ENCODE peak calls at places on chromosomes 12 and 14, in five cellular contexts. One of them, this sample, is unnamed.

GRCh38 chr12:9781360-9781759 is 20.7 kb upstream of the CD69 start:
- DNase-seq in kidney glomerular epithelial cell: no peak
- DNase-seq in EH: no peak
- DNase-seq in psoas muscle: no peak
- DNase-seq in anterior cingulate cortex: no peak
- DNase-seq in this sample: no peak

GRCh38 chr12:23525450-23526072 is 423.9 kb downstream of the SOX5 start:
- DNase-seq in kidney glomerular epithelial cell: no peak
- DNase-seq in EH: no peak
- DNase-seq in psoas muscle: no peak
- DNase-seq in anterior cingulate cortex: no peak
- DNase-seq in this sample: no peak

GRCh38 chr14:35965425-35965824 is 139.3 kb downstream of the BRMS1L start:
- DNase-seq in kidney glomerular epithelial cell: no peak
- DNase-seq in EH: no peak
- DNase-seq in psoas muscle: no peak
- DNase-seq in anterior cingulate cortex: no peak
- DNase-seq in this sample: peak; percentile 7

GRCh38 chr12:81196595-81196994 is 118.7 kb downstream of the ACSS3 start:
- DNase-seq in kidney glomerular epithelial cell: no peak
- DNase-seq in EH: no peak
- DNase-seq in psoas muscle: no peak
- DNase-seq in anterior cingulate cortex: no peak
- DNase-seq in this sample: no peak

GRCh38 chr14:32472512-32473472 is 143.7 kb downstream of the AKAP6 start:
- DNase-seq in kidney glomerular epithelial cell: peak; percentile 74
- DNase-seq in EH: peak; percentile 91
- DNase-seq in psoas muscle: no peak
- DNase-seq in anterior cingulate cortex: peak; percentile 25
- DNase-seq in this sample: peak; percentile 41

GRCh38 chr14:103160321-103161053 is 37.2 kb downstream of the TNFAIP2 start:
- DNase-seq in kidney glomerular epithelial cell: no peak
- DNase-seq in EH: no peak
- DNase-seq in psoas muscle: no peak
- DNase-seq in anterior cingulate cortex: no peak
- DNase-seq in this sample: no peak

GRCh38 chr12:122871851-122872785 is 23.8 kb downstream of the VPS37B start:
- DNase-seq in kidney glomerular epithelial cell: no peak
- DNase-seq in EH: peak; percentile 96
- DNase-seq in psoas muscle: no peak
- DNase-seq in anterior cingulate cortex: no peak
- DNase-seq in this sample: no peak

GRCh38 chr14:74413622-74414021 is 12.4 kb downstream of the SYNDIG1L start:
- DNase-seq in kidney glomerular epithelial cell: no peak
- DNase-seq in EH: no peak
- DNase-seq in psoas muscle: no peak
- DNase-seq in anterior cingulate cortex: no peak
- DNase-seq in this sample: no peak

GRCh38 chr12:57219205-57219992 is 2.8 kb downstream of the NXPH4 start:
- DNase-seq in kidney glomerular epithelial cell: no peak
- DNase-seq in EH: no peak
- DNase-seq in psoas muscle: no peak
- DNase-seq in anterior cingulate cortex: no peak
- DNase-seq in this sample: no peak

GRCh38 chr12:8445731-8446130 is 10.0 kb upstream of the CLEC6A start:
- DNase-seq in kidney glomerular epithelial cell: no peak
- DNase-seq in EH: no peak
- DNase-seq in psoas muscle: no peak
- DNase-seq in anterior cingulate cortex: no peak
- DNase-seq in this sample: no peak

GRCh38 chr12:117060236-117060926 is 38.8 kb downstream of the TESC start:
- DNase-seq in kidney glomerular epithelial cell: no peak
- DNase-seq in EH: no peak
- DNase-seq in psoas muscle: no peak
- DNase-seq in anterior cingulate cortex: no peak
- DNase-seq in this sample: no peak

GRCh38 chr12:48765753-48766162 is 23.1 kb downstream of the ADCY6 start:
- DNase-seq in kidney glomerular epithelial cell: peak; percentile 0
- DNase-seq in EH: peak; percentile 57
- DNase-seq in psoas muscle: no peak
- DNase-seq in anterior cingulate cortex: no peak
- DNase-seq in this sample: no peak

GRCh38 chr14:23174266-23174665 is 9.2 kb downstream of the SLC7A8 start:
- DNase-seq in kidney glomerular epithelial cell: no peak
- DNase-seq in EH: peak; percentile 40
- DNase-seq in psoas muscle: no peak
- DNase-seq in anterior cingulate cortex: no peak
- DNase-seq in this sample: no peak

GRCh38 chr12:47819902-47820630 is at the start of gene HDAC7:
- DNase-seq in kidney glomerular epithelial cell: peak; percentile 64
- DNase-seq in EH: peak; percentile 91
- DNase-seq in psoas muscle: peak; percentile 92
- DNase-seq in anterior cingulate cortex: peak; percentile 59
- DNase-seq in this sample: peak; percentile 54

GRCh38 chr12:67519824-67520433 is 128.6 kb upstream of the DYRK2 start:
- DNase-seq in kidney glomerular epithelial cell: no peak
- DNase-seq in EH: no peak
- DNase-seq in psoas muscle: no peak
- DNase-seq in anterior cingulate cortex: no peak
- DNase-seq in this sample: peak; percentile 47

GRCh38 chr12:462936-463705 is 3.4 kb downstream of the B4GALNT3 start:
- DNase-seq in kidney glomerular epithelial cell: no peak
- DNase-seq in EH: no peak
- DNase-seq in psoas muscle: no peak
- DNase-seq in anterior cingulate cortex: no peak
- DNase-seq in this sample: peak; percentile 36

GRCh38 chr12:118840399-118840798 is 140.9 kb upstream of the SRRM4 start:
- DNase-seq in kidney glomerular epithelial cell: no peak
- DNase-seq in EH: no peak
- DNase-seq in psoas muscle: no peak
- DNase-seq in anterior cingulate cortex: no peak
- DNase-seq in this sample: peak; percentile 22

GRCh38 chr14:89493877-89494634 is 77.0 kb upstream of the FOXN3 start:
- DNase-seq in kidney glomerular epithelial cell: peak; percentile 97
- DNase-seq in EH: no peak
- DNase-seq in psoas muscle: no peak
- DNase-seq in anterior cingulate cortex: no peak
- DNase-seq in this sample: no peak

GRCh38 chr14:73262427-73263183 is 25.3 kb downstream of the PAPLN start:
- DNase-seq in kidney glomerular epithelial cell: no peak
- DNase-seq in EH: no peak
- DNase-seq in psoas muscle: no peak
- DNase-seq in anterior cingulate cortex: no peak
- DNase-seq in this sample: no peak

GRCh38 chr14:103139371-103140016 is 16.2 kb downstream of the TNFAIP2 start:
- DNase-seq in kidney glomerular epithelial cell: no peak
- DNase-seq in EH: no peak
- DNase-seq in psoas muscle: no peak
- DNase-seq in anterior cingulate cortex: no peak
- DNase-seq in this sample: no peak